ENCODE peak calls at places on chromosomes 4 and X, in eight cellular contexts. One of them, this sample, is unnamed.

GRCh38 chr4:82652062-82652461 is 90.3 kb upstream of the TMEM150C start:
- DNase-seq in germinal center: no peak
- DNase-seq in stimulated activated CD4-positive, alpha-beta T cell treated with anti-CD3 and anti-CD28 coated beads, Interleukin-1b, Interleukin-23, amount 100 ng/mL, for 24 hours: no peak
- DNase-seq in ELF-1: no peak
- DNase-seq in effector CD4-positive, alpha-beta T cell: no peak
- DNase-seq in heart right ventricle: no peak
- DNase-seq in T follicular helper cell: no peak
- DNase-seq in stimulated activated CD8-positive, alpha-beta memory T cell treated with anti-CD3 and anti-CD28 coated beads, Interleukin-2, amount 100 ng/mL, for 1 hour: no peak
- DNase-seq in this sample: no peak

GRCh38 chr4:21387683-21388082 is 560.9 kb downstream of the KCNIP4 start:
- DNase-seq in germinal center: no peak
- DNase-seq in stimulated activated CD4-positive, alpha-beta T cell treated with anti-CD3 and anti-CD28 coated beads, Interleukin-1b, Interleukin-23, amount 100 ng/mL, for 24 hours: no peak
- DNase-seq in ELF-1: no peak
- DNase-seq in effector CD4-positive, alpha-beta T cell: no peak
- DNase-seq in heart right ventricle: no peak
- DNase-seq in T follicular helper cell: no peak
- DNase-seq in stimulated activated CD8-positive, alpha-beta memory T cell treated with anti-CD3 and anti-CD28 coated beads, Interleukin-2, amount 100 ng/mL, for 1 hour: no peak
- DNase-seq in this sample: no peak

GRCh38 chr4:4625488-4625887 is 83.6 kb upstream of the STX18 start:
- DNase-seq in germinal center: no peak
- DNase-seq in stimulated activated CD4-positive, alpha-beta T cell treated with anti-CD3 and anti-CD28 coated beads, Interleukin-1b, Interleukin-23, amount 100 ng/mL, for 24 hours: no peak
- DNase-seq in ELF-1: no peak
- DNase-seq in effector CD4-positive, alpha-beta T cell: no peak
- DNase-seq in heart right ventricle: no peak
- DNase-seq in T follicular helper cell: no peak
- DNase-seq in stimulated activated CD8-positive, alpha-beta memory T cell treated with anti-CD3 and anti-CD28 coated beads, Interleukin-2, amount 100 ng/mL, for 1 hour: no peak
- DNase-seq in this sample: no peak

GRCh38 chr4:154574311-154574710 is 11.5 kb downstream of the FGB start:
- DNase-seq in germinal center: no peak
- DNase-seq in stimulated activated CD4-positive, alpha-beta T cell treated with anti-CD3 and anti-CD28 coated beads, Interleukin-1b, Interleukin-23, amount 100 ng/mL, for 24 hours: no peak
- DNase-seq in ELF-1: no peak
- DNase-seq in effector CD4-positive, alpha-beta T cell: no peak
- DNase-seq in heart right ventricle: no peak
- DNase-seq in T follicular helper cell: no peak
- DNase-seq in stimulated activated CD8-positive, alpha-beta memory T cell treated with anti-CD3 and anti-CD28 coated beads, Interleukin-2, amount 100 ng/mL, for 1 hour: no peak
- DNase-seq in this sample: no peak

GRCh38 chr4:1048781-1049590 is 37.6 kb downstream of the FGFRL1 start:
- DNase-seq in germinal center: no peak
- DNase-seq in stimulated activated CD4-positive, alpha-beta T cell treated with anti-CD3 and anti-CD28 coated beads, Interleukin-1b, Interleukin-23, amount 100 ng/mL, for 24 hours: peak
- DNase-seq in ELF-1: no peak
- DNase-seq in effector CD4-positive, alpha-beta T cell: no peak
- DNase-seq in heart right ventricle: no peak
- DNase-seq in T follicular helper cell: no peak
- DNase-seq in stimulated activated CD8-positive, alpha-beta memory T cell treated with anti-CD3 and anti-CD28 coated beads, Interleukin-2, amount 100 ng/mL, for 1 hour: no peak
- DNase-seq in this sample: no peak

GRCh38 chrX:22760513-22761057 is 239.2 kb upstream of the DDX53 start:
- DNase-seq in germinal center: no peak
- DNase-seq in stimulated activated CD4-positive, alpha-beta T cell treated with anti-CD3 and anti-CD28 coated beads, Interleukin-1b, Interleukin-23, amount 100 ng/mL, for 24 hours: no peak
- DNase-seq in ELF-1: no peak
- DNase-seq in effector CD4-positive, alpha-beta T cell: no peak
- DNase-seq in heart right ventricle: no peak
- DNase-seq in T follicular helper cell: no peak
- DNase-seq in stimulated activated CD8-positive, alpha-beta memory T cell treated with anti-CD3 and anti-CD28 coated beads, Interleukin-2, amount 100 ng/mL, for 1 hour: no peak
- DNase-seq in this sample: no peak

GRCh38 chrX:71216446-71216845 is 6.6 kb upstream of the GJB1 start:
- DNase-seq in germinal center: no peak
- DNase-seq in stimulated activated CD4-positive, alpha-beta T cell treated with anti-CD3 and anti-CD28 coated beads, Interleukin-1b, Interleukin-23, amount 100 ng/mL, for 24 hours: no peak
- DNase-seq in ELF-1: no peak
- DNase-seq in effector CD4-positive, alpha-beta T cell: no peak
- DNase-seq in heart right ventricle: no peak
- DNase-seq in T follicular helper cell: no peak
- DNase-seq in stimulated activated CD8-positive, alpha-beta memory T cell treated with anti-CD3 and anti-CD28 coated beads, Interleukin-2, amount 100 ng/mL, for 1 hour: no peak
- DNase-seq in this sample: no peak

GRCh38 chr4:142203505-142203904 is 567.1 kb downstream of the IL15 start:
- DNase-seq in germinal center: no peak
- DNase-seq in stimulated activated CD4-positive, alpha-beta T cell treated with anti-CD3 and anti-CD28 coated beads, Interleukin-1b, Interleukin-23, amount 100 ng/mL, for 24 hours: no peak
- DNase-seq in ELF-1: no peak
- DNase-seq in effector CD4-positive, alpha-beta T cell: no peak
- DNase-seq in heart right ventricle: no peak
- DNase-seq in T follicular helper cell: no peak
- DNase-seq in stimulated activated CD8-positive, alpha-beta memory T cell treated with anti-CD3 and anti-CD28 coated beads, Interleukin-2, amount 100 ng/mL, for 1 hour: no peak
- DNase-seq in this sample: no peak

GRCh38 chr4:176309046-176309445 is 10.7 kb upstream of the SPCS3 start:
- DNase-seq in germinal center: peak
- DNase-seq in stimulated activated CD4-positive, alpha-beta T cell treated with anti-CD3 and anti-CD28 coated beads, Interleukin-1b, Interleukin-23, amount 100 ng/mL, for 24 hours: no peak
- DNase-seq in ELF-1: no peak
- DNase-seq in effector CD4-positive, alpha-beta T cell: no peak
- DNase-seq in heart right ventricle: no peak
- DNase-seq in T follicular helper cell: no peak
- DNase-seq in stimulated activated CD8-positive, alpha-beta memory T cell treated with anti-CD3 and anti-CD28 coated beads, Interleukin-2, amount 100 ng/mL, for 1 hour: no peak
- DNase-seq in this sample: no peak

GRCh38 chrX:119696251-119696890 is 3.4 kb upstream of the SEPTIN6 start:
- DNase-seq in germinal center: no peak
- DNase-seq in stimulated activated CD4-positive, alpha-beta T cell treated with anti-CD3 and anti-CD28 coated beads, Interleukin-1b, Interleukin-23, amount 100 ng/mL, for 24 hours: no peak
- DNase-seq in ELF-1: peak
- DNase-seq in effector CD4-positive, alpha-beta T cell: no peak
- DNase-seq in heart right ventricle: no peak
- DNase-seq in T follicular helper cell: no peak
- DNase-seq in stimulated activated CD8-positive, alpha-beta memory T cell treated with anti-CD3 and anti-CD28 coated beads, Interleukin-2, amount 100 ng/mL, for 1 hour: no peak
- DNase-seq in this sample: no peak

GRCh38 chrX:154749856-154750255 is 1.0 kb downstream of the GAB3 start:
- DNase-seq in germinal center: no peak
- DNase-seq in stimulated activated CD4-positive, alpha-beta T cell treated with anti-CD3 and anti-CD28 coated beads, Interleukin-1b, Interleukin-23, amount 100 ng/mL, for 24 hours: no peak
- DNase-seq in ELF-1: no peak
- DNase-seq in effector CD4-positive, alpha-beta T cell: no peak
- DNase-seq in heart right ventricle: no peak
- DNase-seq in T follicular helper cell: no peak
- DNase-seq in stimulated activated CD8-positive, alpha-beta memory T cell treated with anti-CD3 and anti-CD28 coated beads, Interleukin-2, amount 100 ng/mL, for 1 hour: no peak
- DNase-seq in this sample: no peak

GRCh38 chr4:138727704-138728103 is 287.9 kb upstream of the NOCT start:
- DNase-seq in germinal center: no peak
- DNase-seq in stimulated activated CD4-positive, alpha-beta T cell treated with anti-CD3 and anti-CD28 coated beads, Interleukin-1b, Interleukin-23, amount 100 ng/mL, for 24 hours: no peak
- DNase-seq in ELF-1: no peak
- DNase-seq in effector CD4-positive, alpha-beta T cell: no peak
- DNase-seq in heart right ventricle: no peak
- DNase-seq in T follicular helper cell: no peak
- DNase-seq in stimulated activated CD8-positive, alpha-beta memory T cell treated with anti-CD3 and anti-CD28 coated beads, Interleukin-2, amount 100 ng/mL, for 1 hour: no peak
- DNase-seq in this sample: no peak

GRCh38 chr4:137531951-137532868 is at the start of gene PCDH18:
- DNase-seq in germinal center: no peak
- DNase-seq in stimulated activated CD4-positive, alpha-beta T cell treated with anti-CD3 and anti-CD28 coated beads, Interleukin-1b, Interleukin-23, amount 100 ng/mL, for 24 hours: peak
- DNase-seq in ELF-1: peak
- DNase-seq in effector CD4-positive, alpha-beta T cell: no peak
- DNase-seq in heart right ventricle: peak
- DNase-seq in T follicular helper cell: no peak
- DNase-seq in stimulated activated CD8-positive, alpha-beta memory T cell treated with anti-CD3 and anti-CD28 coated beads, Interleukin-2, amount 100 ng/mL, for 1 hour: no peak
- DNase-seq in this sample: peak

GRCh38 chr4:77819409-77819835 is 254 bp upstream of the CNOT6L start:
- DNase-seq in germinal center: peak
- DNase-seq in stimulated activated CD4-positive, alpha-beta T cell treated with anti-CD3 and anti-CD28 coated beads, Interleukin-1b, Interleukin-23, amount 100 ng/mL, for 24 hours: no peak
- DNase-seq in ELF-1: peak
- DNase-seq in effector CD4-positive, alpha-beta T cell: no peak
- DNase-seq in heart right ventricle: no peak
- DNase-seq in T follicular helper cell: peak
- DNase-seq in stimulated activated CD8-positive, alpha-beta memory T cell treated with anti-CD3 and anti-CD28 coated beads, Interleukin-2, amount 100 ng/mL, for 1 hour: no peak
- DNase-seq in this sample: peak

GRCh38 chr4:103400405-103400804 is 202.3 kb upstream of the CENPE start:
- DNase-seq in germinal center: peak
- DNase-seq in stimulated activated CD4-positive, alpha-beta T cell treated with anti-CD3 and anti-CD28 coated beads, Interleukin-1b, Interleukin-23, amount 100 ng/mL, for 24 hours: no peak
- DNase-seq in ELF-1: peak
- DNase-seq in effector CD4-positive, alpha-beta T cell: no peak
- DNase-seq in heart right ventricle: no peak
- DNase-seq in T follicular helper cell: no peak
- DNase-seq in stimulated activated CD8-positive, alpha-beta memory T cell treated with anti-CD3 and anti-CD28 coated beads, Interleukin-2, amount 100 ng/mL, for 1 hour: no peak
- DNase-seq in this sample: no peak

GRCh38 chrX:72395252-72395651 is 89.5 kb upstream of the CITED1 start:
- DNase-seq in germinal center: no peak
- DNase-seq in stimulated activated CD4-positive, alpha-beta T cell treated with anti-CD3 and anti-CD28 coated beads, Interleukin-1b, Interleukin-23, amount 100 ng/mL, for 24 hours: no peak
- DNase-seq in ELF-1: no peak
- DNase-seq in effector CD4-positive, alpha-beta T cell: no peak
- DNase-seq in heart right ventricle: no peak
- DNase-seq in T follicular helper cell: no peak
- DNase-seq in stimulated activated CD8-positive, alpha-beta memory T cell treated with anti-CD3 and anti-CD28 coated beads, Interleukin-2, amount 100 ng/mL, for 1 hour: no peak
- DNase-seq in this sample: no peak

GRCh38 chr4:128858875-128859696 is 49.6 kb downstream of the JADE1 start:
- DNase-seq in germinal center: no peak
- DNase-seq in stimulated activated CD4-positive, alpha-beta T cell treated with anti-CD3 and anti-CD28 coated beads, Interleukin-1b, Interleukin-23, amount 100 ng/mL, for 24 hours: no peak
- DNase-seq in ELF-1: no peak
- DNase-seq in effector CD4-positive, alpha-beta T cell: no peak
- DNase-seq in heart right ventricle: peak
- DNase-seq in T follicular helper cell: no peak
- DNase-seq in stimulated activated CD8-positive, alpha-beta memory T cell treated with anti-CD3 and anti-CD28 coated beads, Interleukin-2, amount 100 ng/mL, for 1 hour: no peak
- DNase-seq in this sample: no peak

GRCh38 chr4:32203340-32203739 is 1483.2 kb downstream of the PCDH7 start:
- DNase-seq in germinal center: no peak
- DNase-seq in stimulated activated CD4-positive, alpha-beta T cell treated with anti-CD3 and anti-CD28 coated beads, Interleukin-1b, Interleukin-23, amount 100 ng/mL, for 24 hours: no peak
- DNase-seq in ELF-1: no peak
- DNase-seq in effector CD4-positive, alpha-beta T cell: no peak
- DNase-seq in heart right ventricle: no peak
- DNase-seq in T follicular helper cell: no peak
- DNase-seq in stimulated activated CD8-positive, alpha-beta memory T cell treated with anti-CD3 and anti-CD28 coated beads, Interleukin-2, amount 100 ng/mL, for 1 hour: no peak
- DNase-seq in this sample: no peak

GRCh38 chrX:150363561-150364346 is 637 bp downstream of the MAMLD1 start:
- DNase-seq in germinal center: no peak
- DNase-seq in stimulated activated CD4-positive, alpha-beta T cell treated with anti-CD3 and anti-CD28 coated beads, Interleukin-1b, Interleukin-23, amount 100 ng/mL, for 24 hours: no peak
- DNase-seq in ELF-1: peak
- DNase-seq in effector CD4-positive, alpha-beta T cell: no peak
- DNase-seq in heart right ventricle: peak
- DNase-seq in T follicular helper cell: no peak
- DNase-seq in stimulated activated CD8-positive, alpha-beta memory T cell treated with anti-CD3 and anti-CD28 coated beads, Interleukin-2, amount 100 ng/mL, for 1 hour: no peak
- DNase-seq in this sample: peak

GRCh38 chrX:12974217-12974796 is 603 bp upstream of the TMSB4X start:
- DNase-seq in germinal center: no peak
- DNase-seq in stimulated activated CD4-positive, alpha-beta T cell treated with anti-CD3 and anti-CD28 coated beads, Interleukin-1b, Interleukin-23, amount 100 ng/mL, for 24 hours: no peak
- DNase-seq in ELF-1: peak
- DNase-seq in effector CD4-positive, alpha-beta T cell: peak
- DNase-seq in heart right ventricle: peak
- DNase-seq in T follicular helper cell: no peak
- DNase-seq in stimulated activated CD8-positive, alpha-beta memory T cell treated with anti-CD3 and anti-CD28 coated beads, Interleukin-2, amount 100 ng/mL, for 1 hour: no peak
- DNase-seq in this sample: peak

GRCh38 chr4:99087887-99088484 is 602 bp downstream of the ADH5 start:
- DNase-seq in germinal center: no peak
- DNase-seq in stimulated activated CD4-positive, alpha-beta T cell treated with anti-CD3 and anti-CD28 coated beads, Interleukin-1b, Interleukin-23, amount 100 ng/mL, for 24 hours: peak
- DNase-seq in ELF-1: peak
- DNase-seq in effector CD4-positive, alpha-beta T cell: peak
- DNase-seq in heart right ventricle: peak
- DNase-seq in T follicular helper cell: no peak
- DNase-seq in stimulated activated CD8-positive, alpha-beta memory T cell treated with anti-CD3 and anti-CD28 coated beads, Interleukin-2, amount 100 ng/mL, for 1 hour: no peak
- DNase-seq in this sample: peak

GRCh38 chr4:156194896-156195295 is 241.2 kb upstream of the CTSO start:
- DNase-seq in germinal center: no peak
- DNase-seq in stimulated activated CD4-positive, alpha-beta T cell treated with anti-CD3 and anti-CD28 coated beads, Interleukin-1b, Interleukin-23, amount 100 ng/mL, for 24 hours: no peak
- DNase-seq in ELF-1: no peak
- DNase-seq in effector CD4-positive, alpha-beta T cell: no peak
- DNase-seq in heart right ventricle: no peak
- DNase-seq in T follicular helper cell: no peak
- DNase-seq in stimulated activated CD8-positive, alpha-beta memory T cell treated with anti-CD3 and anti-CD28 coated beads, Interleukin-2, amount 100 ng/mL, for 1 hour: no peak
- DNase-seq in this sample: no peak